ENCODE peak calls at places on chromosomes 3 and 15, in eight cellular contexts. T is cardiac fibroblast, P is kidney epithelial cell, K is tibial nerve, Y is stomach, U is HCT116, X is fibroblast of the aortic adventitia, Q is GM23248. R is an unnamed sample.

GRCh38 chr3:115698851-115699535 is 75.7 kb downstream of the GAP43 start:
- DNase-seq in K (no peak), Q (peak; percentile 19), P (no peak), T (peak; percentile 20), X (no peak), U (no peak), Y (no peak), R (peak; percentile 64)

GRCh38 chr3:14900881-14901873 is 46.2 kb upstream of the NR2C2 start:
- DNase-seq in T (no peak), P (no peak), X (no peak), Y (no peak), Q (no peak), U (no peak), K (no peak), R (no peak)

GRCh38 chr15:57635300-57635944 is 43.7 kb downstream of the MYZAP start:
- DNase-seq in Q (peak; percentile 13), P (no peak), X (no peak), T (no peak), U (no peak), K (no peak), Y (peak; percentile 63), R (no peak)

GRCh38 chr15:80637747-80638146 is 57.4 kb upstream of the ABHD17C start:
- DNase-seq in P (no peak), Y (no peak), Q (no peak), K (no peak), X (no peak), T (no peak), U (no peak), R (no peak)

GRCh38 chr3:127738192-127738840 is 65.6 kb downstream of the ABTB1 start:
- DNase-seq in K (no peak), X (peak; percentile 41), Q (peak; percentile 51), U (no peak), T (peak; percentile 81), Y (peak; percentile 74), P (no peak), R (no peak)

GRCh38 chr3:100158877-100159563 is 44.7 kb upstream of the FILIP1L start:
- DNase-seq in X (no peak), K (no peak), U (no peak), Y (no peak), Q (peak; percentile 20), T (no peak), P (no peak), R (no peak)

GRCh38 chr15:43268111-43269105 is 1.7 kb upstream of the TGM5 start:
- DNase-seq in Y (no peak), Q (peak; percentile 49), K (no peak), P (no peak), T (peak; percentile 7), X (peak; percentile 17), U (no peak), R (peak; percentile 13)

GRCh38 chr3:16338124-16338523 is 73.1 kb downstream of the OXNAD1 start:
- DNase-seq in K (no peak), P (no peak), Q (no peak), Y (peak; percentile 30), X (no peak), T (no peak), U (no peak), R (no peak)

GRCh38 chr3:128987297-128987696 is 6.6 kb downstream of the CFAP92 start:
- DNase-seq in Q (no peak), X (no peak), Y (no peak), U (no peak), P (no peak), T (no peak), K (no peak), R (no peak)

GRCh38 chr15:48682949-48683651 is 37.6 kb upstream of the FBN1 start:
- DNase-seq in Y (peak; percentile 69), U (no peak), Q (peak; percentile 86), K (peak; percentile 46), P (no peak), X (peak; percentile 91), T (peak; percentile 91), R (no peak)

GRCh38 chr3:99862208-99862607 is 44.5 kb downstream of the CMSS1 start:
- DNase-seq in K (no peak), Q (peak; percentile 80), X (no peak), Y (no peak), U (no peak), T (peak; percentile 15), P (no peak), R (no peak)

GRCh38 chr3:188257384-188257961 is 103.5 kb downstream of the LPP start:
- DNase-seq in Y (no peak), P (no peak), X (no peak), U (no peak), Q (no peak), K (no peak), T (peak; percentile 37), R (no peak)

GRCh38 chr3:187744169-187745151 is 808 bp downstream of the BCL6 start:
- DNase-seq in Q (peak; percentile 69), T (peak; percentile 70), U (no peak), K (no peak), X (peak; percentile 67), Y (peak; percentile 58), P (no peak), R (no peak)

GRCh38 chr3:188863999-188864406 is 307.8 kb upstream of the TPRG1 start:
- DNase-seq in Q (peak; percentile 79), Y (no peak), T (peak; percentile 72), U (no peak), K (no peak), X (peak; percentile 91), P (no peak), R (no peak)

GRCh38 chr3:187763850-187764648 is 18.8 kb upstream of the BCL6 start:
- DNase-seq in K (no peak), T (no peak), P (no peak), X (peak; percentile 63), U (no peak), Y (no peak), Q (peak; percentile 25), R (no peak)

GRCh38 chr15:77857419-77857818 is 220.1 kb downstream of the TBC1D2B start:
- DNase-seq in Y (no peak), X (no peak), Q (no peak), T (no peak), K (no peak), U (no peak), P (no peak), R (no peak)

GRCh38 chr15:76107169-76107568 is 47.4 kb downstream of the TMEM266 start:
- DNase-seq in Q (peak; percentile 31), Y (no peak), K (no peak), P (peak; percentile 14), X (peak; percentile 6), U (no peak), T (peak; percentile 2), R (no peak)

GRCh38 chr3:132549890-132550578 is 47.0 kb upstream of the ACKR4 start:
- DNase-seq in Y (no peak), X (peak; percentile 78), Q (peak; percentile 79), T (peak; percentile 67), P (no peak), K (no peak), U (no peak), R (no peak)

GRCh38 chr3:122921791-122922651 is 105.5 kb downstream of the SEMA5B start:
- DNase-seq in K (no peak), X (no peak), T (no peak), U (no peak), Q (peak; percentile 8), P (no peak), Y (no peak), R (no peak)

GRCh38 chr3:156382458-156383346 is 172.2 kb downstream of the SSR3 start:
- DNase-seq in P (no peak), X (no peak), Y (peak; percentile 34), T (peak; percentile 51), Q (peak; percentile 51), K (no peak), U (peak; percentile 23), R (no peak)

GRCh38 chr3:141625506-141625905 is 112.6 kb upstream of the RNF7 start:
- DNase-seq in Q (peak; percentile 65), Y (no peak), K (no peak), T (peak; percentile 42), P (peak; percentile 19), X (peak; percentile 57), U (no peak), R (no peak)

GRCh38 chr15:27679621-27680521 is 419.2 kb downstream of the OCA2 start:
- DNase-seq in P (no peak), T (no peak), K (no peak), X (no peak), U (no peak), Q (peak; percentile 8), Y (no peak), R (no peak)

GRCh38 chr15:67521770-67522568 is 1.0 kb downstream of the C15orf61 start:
- DNase-seq in P (no peak), T (peak; percentile 31), U (no peak), K (no peak), X (peak; percentile 72), Q (peak; percentile 86), Y (no peak), R (no peak)

GRCh38 chr3:52004158-52004787 is 8.6 kb upstream of the RPL29 start:
- DNase-seq in X (peak; percentile 57), T (peak; percentile 72), P (no peak), Y (no peak), K (no peak), Q (peak; percentile 26), U (no peak), R (no peak)

GRCh38 chr15:89776274-89777072 is at the start of gene MESP2:
- DNase-seq in U (peak; percentile 50), T (peak; percentile 86), Q (peak; percentile 90), K (peak; percentile 72), P (no peak), Y (peak; percentile 89), X (peak; percentile 76), R (peak; percentile 70)
- H3K4me3 ChIP-seq in U (no peak within 1 kb of the TSS), T (peak within 1 kb of the TSS; percentile 42), Q (peak within 1 kb of the TSS; percentile 60), K (peak within 1 kb of the TSS; percentile 50), P (peak within 1 kb of the TSS; percentile 25), Y (peak within 1 kb of the TSS; percentile 47), X (peak within 1 kb of the TSS; percentile 63), R (peak within 1 kb of the TSS; percentile 11)

GRCh38 chr3:159988617-159989251 is at the start of gene IL12A:
- DNase-seq in K (peak; percentile 34), X (peak; percentile 64), U (peak; percentile 52), P (peak; percentile 23), Q (peak; percentile 80), Y (peak; percentile 85), T (peak; percentile 77), R (peak; percentile 63)
- H3K4me3 ChIP-seq in K (peak within 1 kb of the TSS; percentile 58), X (peak within 1 kb of the TSS; percentile 69), U (peak within 1 kb of the TSS; percentile 69), P (peak within 1 kb of the TSS; percentile 54), Q (peak within 1 kb of the TSS; percentile 96), Y (peak within 1 kb of the TSS; percentile 68), T (peak within 1 kb of the TSS; percentile 67), R (peak within 1 kb of the TSS; percentile 30)

DNA sequence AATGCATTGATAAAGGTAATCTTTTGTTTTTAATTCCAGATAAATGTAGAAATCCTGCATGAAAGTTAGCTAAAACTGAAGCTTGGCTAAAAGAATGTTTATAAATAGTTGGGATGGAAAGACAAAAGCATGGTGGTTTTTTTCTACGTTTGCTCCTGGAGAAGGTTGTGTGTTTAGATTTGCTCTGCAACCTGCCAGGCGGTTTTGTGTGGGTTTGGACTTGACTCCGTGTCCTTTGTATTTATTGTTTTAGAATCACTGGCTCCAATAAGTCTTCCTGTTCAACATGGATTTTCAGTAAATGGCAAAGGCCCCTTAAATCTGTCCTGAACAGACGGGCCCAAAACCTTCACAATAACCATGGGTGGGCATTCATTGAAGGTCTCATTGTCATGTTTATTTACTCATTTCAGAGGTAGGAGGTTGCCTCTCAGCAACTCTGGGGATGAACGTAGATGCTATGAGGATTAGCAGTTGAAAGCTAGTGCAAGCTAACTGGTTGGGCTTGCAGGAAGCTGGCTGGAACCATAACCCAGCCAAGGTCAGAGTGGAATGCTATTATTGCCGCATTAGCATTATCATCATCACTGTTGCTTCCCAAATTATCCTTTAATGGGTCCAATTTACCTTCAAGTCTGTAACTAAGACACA is 60.6 kb upstream of the ADAMTS9 start:
- DNase-seq in Y (no peak), P (no peak), U (no peak), K (no peak), X (no peak), T (no peak), Q (no peak), R (peak; percentile 29)
- H3K4me3 ChIP-seq in Y (no peak overlapping the region), P (no peak overlapping the region), U (no peak overlapping the region), K (no peak overlapping the region), X (no peak overlapping the region), T (no peak overlapping the region), Q (no peak overlapping the region), R (no peak overlapping the region)

GRCh38 chr3:33490641-33491241 is 50.5 kb upstream of the UBP1 start:
- DNase-seq in Q (no peak), K (no peak), T (peak; percentile 40), U (no peak), Y (peak; percentile 52), X (peak; percentile 25), P (no peak), R (no peak)
- H3K4me3 ChIP-seq in Q (no peak overlapping the region), K (no peak overlapping the region), T (no peak overlapping the region), U (no peak overlapping the region), Y (no peak overlapping the region), X (no peak overlapping the region), P (no peak overlapping the region), R (no peak overlapping the region)